ENCODE peak calls at places on chromosome 9, in six cellular contexts. U is NCI-H1092 treated with DMSO at 0.1 percent for 48 hours; Y is SW 1271; B is effector memory CD8-positive, alpha-beta T cell; A is stimulated activated CD8-positive, alpha-beta memory T cell treated with anti-CD3 and anti-CD28 coated beads, Interleukin-7, amount 100 ng/mL, for 4 hours; K is sciatic nerve. Q is an unnamed sample.

GRCh38 chr9:131121346-131121745 is 4.0 kb upstream of the NUP214 start:
- DNase-seq in A (no peak), B (no peak), Y (no peak), U (no peak), K (no peak), Q (no peak)

GRCh38 chr9:124267271-124267807 is 9.6 kb downstream of the NEK6 start:
- DNase-seq in K (peak; percentile 82), Y (peak; percentile 87), A (no peak), U (peak; percentile 70), B (no peak), Q (peak; percentile 81)

GRCh38 chr9:76624381-76625048 is 139.7 kb upstream of the PCA3 start:
- DNase-seq in U (no peak), A (no peak), K (no peak), B (no peak), Y (no peak), Q (no peak)

GRCh38 chr9:93713716-93714115 is 137.3 kb downstream of the PHF2 start:
- DNase-seq in B (no peak), Y (no peak), U (no peak), A (no peak), K (no peak), Q (no peak)

GRCh38 chr9:97320080-97320642 is 12.7 kb downstream of the CCDC180 start:
- DNase-seq in U (no peak), Y (no peak), A (no peak), K (no peak), B (no peak), Q (peak; percentile 65)

GRCh38 chr9:113579270-113580040 is 115.9 kb downstream of the RGS3 start:
- DNase-seq in A (no peak), K (no peak), Y (no peak), U (no peak), B (peak; percentile 14), Q (peak; percentile 93)

GRCh38 chr9:95409650-95410426 is 92.3 kb upstream of the FANCC start:
- DNase-seq in Y (no peak), K (no peak), A (no peak), U (no peak), B (no peak), Q (no peak)

GRCh38 chr9:129146441-129146933 is 31.6 kb downstream of the IER5L start:
- DNase-seq in Y (no peak), K (no peak), A (no peak), B (no peak), U (no peak), Q (no peak)

GRCh38 chr9:78015242-78015641 is 16.4 kb downstream of the GNAQ start:
- DNase-seq in A (no peak), B (no peak), Y (no peak), U (no peak), K (no peak), Q (no peak)

GRCh38 chr9:129336601-129337286 is 158.7 kb upstream of the IER5L start:
- DNase-seq in K (no peak), Y (no peak), B (peak; percentile 9), A (peak; percentile 21), U (no peak), Q (peak; percentile 87)

GRCh38 chr9:93465853-93466252 is 12.5 kb upstream of the FAM120AOS start:
- DNase-seq in U (no peak), K (no peak), Y (no peak), B (no peak), A (no peak), Q (no peak)

GRCh38 chr9:123929870-123930831 is at the start of gene DENND1A:
- DNase-seq in Y (peak; percentile 77), B (peak; percentile 78), K (peak; percentile 92), A (peak; percentile 89), U (peak; percentile 87), Q (peak; percentile 98)

GRCh38 chr9:71783120-71783523 is 14.8 kb upstream of the CEMIP2 start:
- DNase-seq in A (peak; percentile 84), Y (no peak), K (no peak), U (no peak), B (peak; percentile 81), Q (peak; percentile 93)